ENCODE peak calls at places on chromosomes 11 and 22, in ten cellular contexts. F is DMS153; N is fibroblast of mammary gland; E is choroid plexus epithelial cell; Q is AML-193; W is activated T-cell treated with anti-CD3 and anti-CD28 coated beads, Interleukin-2, amount 50 U/mL, for 1 hour; D is endothelial cell; B is right lobe of liver; P is GM12891; T is BJ. A is an unnamed sample.
A peak's percentile ranks its signal among the peaks of the same experiment; 100 is the strongest.

GRCh38 chr22:42500164-42500835 is 19.3 kb downstream of the RRP7A start:
- DNase-seq in F (no peak), N (peak; percentile 59), E (peak; percentile 73), Q (peak; percentile 16), W (peak; percentile 87), D (peak; percentile 45), B (peak; percentile 82), P (peak; percentile 99), T (no peak), A (peak; percentile 94)

GRCh38 chr11:117814766-117815261 is 9.7 kb downstream of the FXYD2 start:
- DNase-seq in F (peak; percentile 85), N (no peak), E (peak; percentile 64), Q (peak; percentile 4), W (peak; percentile 79), D (no peak), B (no peak), P (no peak), T (no peak), A (no peak)

GRCh38 chr11:40269865-40270264 is 1189.6 kb downstream of the LRRC4C start:
- DNase-seq in F (no peak), N (no peak), E (no peak), Q (no peak), W (no peak), D (no peak), B (no peak), P (no peak), T (no peak), A (no peak)

GRCh38 chr11:41189711-41190477 is 269.6 kb downstream of the LRRC4C start:
- DNase-seq in F (peak; percentile 21), N (no peak), E (no peak), Q (no peak), W (no peak), D (no peak), B (no peak), P (no peak), T (no peak), A (no peak)

GRCh38 chr11:6472934-6473333 is 807 bp downstream of the TRIM3 start:
- DNase-seq in F (no peak), N (no peak), E (no peak), Q (no peak), W (no peak), D (no peak), B (no peak), P (no peak), T (no peak), A (no peak)

GRCh38 chr11:2206291-2206690 is 34.7 kb upstream of the TH start:
- DNase-seq in F (no peak), N (no peak), E (no peak), Q (no peak), W (no peak), D (peak; percentile 1), B (peak; percentile 36), P (no peak), T (no peak), A (no peak)

GRCh38 chr22:23538502-23538860 is 41.6 kb downstream of the IGLL1 start:
- DNase-seq in F (no peak), N (no peak), E (peak; percentile 6), Q (no peak), W (no peak), D (no peak), B (peak; percentile 23), P (no peak), T (no peak), A (no peak)

GRCh38 chr11:110565690-110566336 is 136.1 kb downstream of the FDX1 start:
- DNase-seq in F (peak; percentile 15), N (no peak), E (no peak), Q (no peak), W (no peak), D (no peak), B (no peak), P (no peak), T (no peak), A (no peak)

GRCh38 chr11:102121329-102121728 is 11.1 kb downstream of the YAP1 start:
- DNase-seq in F (no peak), N (no peak), E (peak; percentile 65), Q (no peak), W (no peak), D (no peak), B (no peak), P (no peak), T (no peak), A (no peak)

GRCh38 chr11:125401235-125401634 is 94.8 kb downstream of the FEZ1 start:
- DNase-seq in F (no peak), N (no peak), E (no peak), Q (no peak), W (no peak), D (no peak), B (no peak), P (no peak), T (no peak), A (no peak)

GRCh38 chr22:22655452-22656108 is 11.2 kb downstream of the GGTLC2 start:
- DNase-seq in F (no peak), N (peak; percentile 30), E (no peak), Q (no peak), W (no peak), D (no peak), B (no peak), P (no peak), T (no peak), A (no peak)

GRCh38 chr11:98601181-98601773 is 419.5 kb upstream of the CNTN5 start:
- DNase-seq in F (no peak), N (no peak), E (peak; percentile 1), Q (no peak), W (no peak), D (no peak), B (no peak), P (no peak), T (no peak), A (no peak)

GRCh38 chr11:33636104-33636503 is 64.5 kb downstream of the C11orf91 start:
- DNase-seq in F (no peak), N (peak; percentile 87), E (peak; percentile 82), Q (peak; percentile 15), W (no peak), D (no peak), B (no peak), P (no peak), T (no peak), A (no peak)

GRCh38 chr11:116948375-116948774 is 111.0 kb upstream of the APOA1 start:
- DNase-seq in F (no peak), N (peak; percentile 43), E (peak; percentile 43), Q (peak; percentile 57), W (no peak), D (no peak), B (no peak), P (no peak), T (no peak), A (no peak)

GRCh38 chr11:27391336-27392015 is 28.5 kb upstream of the CCDC34 start:
- DNase-seq in F (no peak), N (no peak), E (no peak), Q (no peak), W (no peak), D (no peak), B (peak; percentile 54), P (no peak), T (no peak), A (no peak)

GRCh38 chr22:46917702-46918101 is 155.3 kb downstream of the TBC1D22A start:
- DNase-seq in F (no peak), N (no peak), E (no peak), Q (no peak), W (no peak), D (no peak), B (no peak), P (no peak), T (no peak), A (no peak)

GRCh38 chr22:42805016-42805997 is 51.8 kb downstream of the ARFGAP3 start:
- DNase-seq in F (peak; percentile 64), N (no peak), E (peak; percentile 20), Q (no peak), W (no peak), D (no peak), B (peak; percentile 89), P (no peak), T (no peak), A (no peak)

A was measured in 8988T.